ENCODE peak calls at places on chromosomes 2 and 18, in four cellular contexts. S is A549, J is fibroblast of pulmonary artery, D is Daoy. F is an unnamed sample.

GRCh38 chr2:121186261-121186660 is 98.7 kb downstream of the TFCP2L1 start:
- DNase-seq in S (no peak), J (no peak), D (no peak), F (no peak)

GRCh38 chr2:128661289-128661688 is 342.6 kb upstream of the HS6ST1 start:
- DNase-seq in S (no peak), J (no peak), D (no peak), F (no peak)

GRCh38 chr2:96940991-96941775 is 45.2 kb downstream of the FAM178B start:
- DNase-seq in S (no peak), J (no peak), D (no peak), F (no peak)

GRCh38 chr2:171553858-171554257 is 31.6 kb downstream of the CYBRD1 start:
- DNase-seq in S (peak), J (no peak), D (peak), F (no peak)

GRCh38 chr18:46068763-46069162 is 3.3 kb downstream of the PSTPIP2 start:
- DNase-seq in S (peak), J (no peak), D (no peak), F (no peak)

GRCh38 chr2:41033127-41033526 is 581.2 kb upstream of the SLC8A1 start:
- DNase-seq in S (no peak), J (no peak), D (no peak), F (no peak)

GRCh38 chr2:80020061-80020460 is 284.5 kb downstream of the LRRTM1 start:
- DNase-seq in S (no peak), J (no peak), D (no peak), F (no peak)

GRCh38 chr2:231133365-231134114 is 8.7 kb upstream of the HTR2B start:
- DNase-seq in S (no peak), J (peak), D (no peak), F (no peak)

GRCh38 chr2:69561041-69561550 is 82.4 kb downstream of the AAK1 start:
- DNase-seq in S (no peak), J (no peak), D (no peak), F (no peak)